ENCODE peak calls at places on chromosomes 2 and 18, in eight cellular contexts. J is Right ventricle myocardium superior, B is NCI-H2171 treated with DMSO at 0.1 percent for 48 hours, S is NCI-H345, U is type B pancreatic cell, Z is colonic mucosa, K is left ventricle myocardium superior, E is stromal cell of bone marrow. L is an unnamed sample.
A peak's percentile ranks its signal among the peaks of the same experiment; 100 is the strongest.

GRCh38 chr2:240997856-240998705 is at the start of gene SNED1:
- DNase-seq in J (peak; percentile 95), U (peak; percentile 85), E (peak; percentile 63), S (peak; percentile 71), B (no peak), Z (peak; percentile 92), K (peak; percentile 95), L (no peak)

GRCh38 chr2:108323619-108324018 is 34.9 kb downstream of the SULT1C2 start:
- DNase-seq in Z (no peak), U (no peak), B (no peak), K (no peak), S (no peak), J (no peak), E (peak; percentile 36), L (no peak)

GRCh38 chr18:11121426-11121825 is 27.9 kb downstream of the PIEZO2 start:
- DNase-seq in S (no peak), U (no peak), J (no peak), E (peak; percentile 13), K (no peak), B (no peak), Z (no peak), L (no peak)

GRCh38 chr2:67619204-67619603 is 222.1 kb downstream of the ETAA1 start:
- DNase-seq in S (no peak), B (no peak), E (peak; percentile 15), U (no peak), Z (no peak), K (no peak), J (no peak), L (no peak)

GRCh38 chr2:120750488-120751210 is 15.0 kb downstream of the GLI2 start:
- DNase-seq in B (no peak), K (no peak), E (no peak), J (no peak), U (peak; percentile 52), S (no peak), Z (peak; percentile 12), L (no peak)

GRCh38 chr2:10253596-10254372 is 48.9 kb upstream of the HPCAL1 start:
- DNase-seq in J (peak; percentile 7), Z (peak; percentile 37), U (no peak), E (no peak), K (peak; percentile 10), S (no peak), B (no peak), L (no peak)

GRCh38 chr18:11957636-11958035 is 23.7 kb upstream of the IMPA2 start:
- DNase-seq in J (no peak), E (no peak), B (no peak), U (no peak), K (no peak), Z (no peak), S (no peak), L (no peak)

GRCh38 chr2:224023188-224023587 is 15.9 kb downstream of the SERPINE2 start:
- DNase-seq in Z (peak; percentile 28), K (no peak), E (peak; percentile 39), B (no peak), S (peak; percentile 43), U (no peak), J (no peak), L (no peak)

GRCh38 chr2:37276291-37276690 is 44.8 kb downstream of the NDUFAF7 start:
- DNase-seq in U (no peak), K (no peak), B (no peak), S (no peak), J (no peak), E (no peak), Z (no peak), L (no peak)

GRCh38 chr2:165369131-165369935 is 100.2 kb upstream of the CSRNP3 start:
- DNase-seq in E (no peak), K (no peak), B (no peak), Z (no peak), J (no peak), S (peak; percentile 6), U (no peak), L (no peak)

GRCh38 chr2:178195390-178196166 is 1.3 kb downstream of the OSBPL6 start:
- DNase-seq in U (no peak), Z (no peak), B (no peak), E (no peak), K (no peak), J (no peak), S (no peak), L (no peak)

GRCh38 chr18:36769611-36770314 is 59.0 kb downstream of the TPGS2 start:
- DNase-seq in E (no peak), B (no peak), U (no peak), S (no peak), J (no peak), K (peak; percentile 52), Z (no peak), L (no peak)

GRCh38 chr18:73975266-73975665 is 172.4 kb downstream of the FBXO15 start:
- DNase-seq in K (no peak), S (no peak), U (no peak), J (no peak), Z (no peak), E (no peak), B (no peak), L (no peak)

GRCh38 chr18:1092228-1092627 is 187.6 kb downstream of the ADCYAP1 start:
- DNase-seq in Z (no peak), J (no peak), B (no peak), S (no peak), U (no peak), E (no peak), K (no peak), L (no peak)

GRCh38 chr2:44324971-44325426 is 36.3 kb downstream of the PREPL start:
- DNase-seq in S (no peak), E (peak; percentile 51), Z (no peak), U (no peak), B (no peak), J (peak; percentile 40), K (no peak), L (no peak)

GRCh38 chr2:218166791-218167190 is at the start of gene CXCR1:
- DNase-seq in S (no peak), B (no peak), Z (no peak), E (no peak), K (no peak), J (no peak), U (no peak), L (peak; percentile 61)

GRCh38 chr18:56575819-56576663 is 62.4 kb downstream of the TXNL1 start:
- DNase-seq in B (peak; percentile 78), S (peak; percentile 24), E (peak; percentile 50), Z (no peak), U (no peak), K (no peak), J (no peak), L (no peak)

GRCh38 chr18:63319383-63320040 is at the start of gene BCL2:
- DNase-seq in B (peak; percentile 59), E (no peak), Z (peak; percentile 50), U (peak; percentile 69), J (no peak), K (no peak), S (peak; percentile 59), L (no peak)

GRCh38 chr2:144629937-144630336 is 110.0 kb upstream of the ZEB2 start:
- DNase-seq in U (no peak), E (no peak), S (no peak), B (no peak), J (no peak), K (no peak), Z (no peak), L (no peak)

GRCh38 chr18:3411854-3412268 is 38.1 kb upstream of the TGIF1 start:
- DNase-seq in U (no peak), S (no peak), Z (peak; percentile 67), K (peak; percentile 65), J (peak; percentile 55), B (no peak), E (no peak), L (peak; percentile 24)

L was measured in central memory CD4-positive, alpha-beta T cell.